ENCODE peak calls at places on chromosome 4, in seven cellular contexts. One of them, this sample, is unnamed.
A peak's percentile ranks its signal among the peaks of the same experiment; 100 is the strongest.

GRCh38 chr4:177554966-177555574 is 112.8 kb upstream of the AGA start:
- DNase-seq in A549: peak; percentile 19
- DNase-seq in activated CD8-positive, alpha-beta memory T cell treated with anti-CD3 and anti-CD28 coated beads for 1 hour: no peak
- DNase-seq in NAMALWA: peak; percentile 51
- DNase-seq in amygdala: no peak
- DNase-seq in iris pigment epithelial cell: peak; percentile 25
- DNase-seq in HTR-8/SVneo: peak; percentile 34
- DNase-seq in this sample: peak; percentile 47

GRCh38 chr4:54213812-54214211 is 15.3 kb upstream of the PDGFRA start:
- DNase-seq in A549: no peak
- DNase-seq in activated CD8-positive, alpha-beta memory T cell treated with anti-CD3 and anti-CD28 coated beads for 1 hour: no peak
- DNase-seq in NAMALWA: no peak
- DNase-seq in amygdala: no peak
- DNase-seq in iris pigment epithelial cell: no peak
- DNase-seq in HTR-8/SVneo: no peak
- DNase-seq in this sample: no peak

GRCh38 chr4:27270435-27270834 is 409.8 kb downstream of the STIM2 start:
- DNase-seq in A549: no peak
- DNase-seq in activated CD8-positive, alpha-beta memory T cell treated with anti-CD3 and anti-CD28 coated beads for 1 hour: no peak
- DNase-seq in NAMALWA: no peak
- DNase-seq in amygdala: no peak
- DNase-seq in iris pigment epithelial cell: no peak
- DNase-seq in HTR-8/SVneo: no peak
- DNase-seq in this sample: no peak

GRCh38 chr4:54017308-54017707 is 47.1 kb downstream of the CHIC2 start:
- DNase-seq in A549: no peak
- DNase-seq in activated CD8-positive, alpha-beta memory T cell treated with anti-CD3 and anti-CD28 coated beads for 1 hour: no peak
- DNase-seq in NAMALWA: no peak
- DNase-seq in amygdala: no peak
- DNase-seq in iris pigment epithelial cell: no peak
- DNase-seq in HTR-8/SVneo: no peak
- DNase-seq in this sample: no peak

GRCh38 chr4:114479595-114479994 is 119.0 kb upstream of the UGT8 start:
- DNase-seq in A549: no peak
- DNase-seq in activated CD8-positive, alpha-beta memory T cell treated with anti-CD3 and anti-CD28 coated beads for 1 hour: no peak
- DNase-seq in NAMALWA: no peak
- DNase-seq in amygdala: no peak
- DNase-seq in iris pigment epithelial cell: no peak
- DNase-seq in HTR-8/SVneo: no peak
- DNase-seq in this sample: no peak

GRCh38 chr4:86664959-86665358 is 70.8 kb downstream of the PTPN13 start:
- DNase-seq in A549: no peak
- DNase-seq in activated CD8-positive, alpha-beta memory T cell treated with anti-CD3 and anti-CD28 coated beads for 1 hour: no peak
- DNase-seq in NAMALWA: no peak
- DNase-seq in amygdala: no peak
- DNase-seq in iris pigment epithelial cell: peak; percentile 90
- DNase-seq in HTR-8/SVneo: no peak
- DNase-seq in this sample: peak; percentile 46

GRCh38 chr4:38028556-38028955 is 68.4 kb downstream of the PTTG2 start:
- DNase-seq in A549: no peak
- DNase-seq in activated CD8-positive, alpha-beta memory T cell treated with anti-CD3 and anti-CD28 coated beads for 1 hour: no peak
- DNase-seq in NAMALWA: no peak
- DNase-seq in amygdala: no peak
- DNase-seq in iris pigment epithelial cell: no peak
- DNase-seq in HTR-8/SVneo: no peak
- DNase-seq in this sample: no peak

GRCh38 chr4:120902925-120903324 is 19.6 kb downstream of the PRDM5 start:
- DNase-seq in A549: no peak
- DNase-seq in activated CD8-positive, alpha-beta memory T cell treated with anti-CD3 and anti-CD28 coated beads for 1 hour: no peak
- DNase-seq in NAMALWA: no peak
- DNase-seq in amygdala: no peak
- DNase-seq in iris pigment epithelial cell: no peak
- DNase-seq in HTR-8/SVneo: no peak
- DNase-seq in this sample: no peak

GRCh38 chr4:153344131-153345010 is at the start of gene MND1:
- DNase-seq in A549: peak; percentile 80
- DNase-seq in activated CD8-positive, alpha-beta memory T cell treated with anti-CD3 and anti-CD28 coated beads for 1 hour: peak; percentile 86
- DNase-seq in NAMALWA: peak; percentile 93
- DNase-seq in amygdala: peak; percentile 68
- DNase-seq in iris pigment epithelial cell: peak; percentile 70
- DNase-seq in HTR-8/SVneo: peak; percentile 79
- DNase-seq in this sample: peak; percentile 90

GRCh38 chr4:14496969-14497368 is 505.3 kb upstream of the CPEB2 start:
- DNase-seq in A549: no peak
- DNase-seq in activated CD8-positive, alpha-beta memory T cell treated with anti-CD3 and anti-CD28 coated beads for 1 hour: no peak
- DNase-seq in NAMALWA: no peak
- DNase-seq in amygdala: no peak
- DNase-seq in iris pigment epithelial cell: no peak
- DNase-seq in HTR-8/SVneo: no peak
- DNase-seq in this sample: no peak

GRCh38 chr4:177569443-177569842 is 127.2 kb upstream of the AGA start:
- DNase-seq in A549: no peak
- DNase-seq in activated CD8-positive, alpha-beta memory T cell treated with anti-CD3 and anti-CD28 coated beads for 1 hour: no peak
- DNase-seq in NAMALWA: no peak
- DNase-seq in amygdala: no peak
- DNase-seq in iris pigment epithelial cell: no peak
- DNase-seq in HTR-8/SVneo: no peak
- DNase-seq in this sample: no peak

GRCh38 chr4:66266035-66266434 is 595.7 kb upstream of the EPHA5 start:
- DNase-seq in A549: no peak
- DNase-seq in activated CD8-positive, alpha-beta memory T cell treated with anti-CD3 and anti-CD28 coated beads for 1 hour: no peak
- DNase-seq in NAMALWA: no peak
- DNase-seq in amygdala: no peak
- DNase-seq in iris pigment epithelial cell: no peak
- DNase-seq in HTR-8/SVneo: no peak
- DNase-seq in this sample: no peak

GRCh38 chr4:22932326-22932725 is 239.6 kb downstream of the GBA3 start:
- DNase-seq in A549: no peak
- DNase-seq in activated CD8-positive, alpha-beta memory T cell treated with anti-CD3 and anti-CD28 coated beads for 1 hour: no peak
- DNase-seq in NAMALWA: no peak
- DNase-seq in amygdala: no peak
- DNase-seq in iris pigment epithelial cell: no peak
- DNase-seq in HTR-8/SVneo: no peak
- DNase-seq in this sample: no peak

GRCh38 chr4:155530290-155530689 is 136.4 kb upstream of the GUCY1A1 start:
- DNase-seq in A549: no peak
- DNase-seq in activated CD8-positive, alpha-beta memory T cell treated with anti-CD3 and anti-CD28 coated beads for 1 hour: no peak
- DNase-seq in NAMALWA: no peak
- DNase-seq in amygdala: no peak
- DNase-seq in iris pigment epithelial cell: no peak
- DNase-seq in HTR-8/SVneo: no peak
- DNase-seq in this sample: no peak

GRCh38 chr4:186689476-186689875 is 34.2 kb downstream of the FAT1 start:
- DNase-seq in A549: no peak
- DNase-seq in activated CD8-positive, alpha-beta memory T cell treated with anti-CD3 and anti-CD28 coated beads for 1 hour: no peak
- DNase-seq in NAMALWA: no peak
- DNase-seq in amygdala: no peak
- DNase-seq in iris pigment epithelial cell: no peak
- DNase-seq in HTR-8/SVneo: no peak
- DNase-seq in this sample: no peak

GRCh38 chr4:111854494-111855087 is 290.7 kb upstream of the FAM241A start:
- DNase-seq in A549: peak; percentile 31
- DNase-seq in activated CD8-positive, alpha-beta memory T cell treated with anti-CD3 and anti-CD28 coated beads for 1 hour: no peak
- DNase-seq in NAMALWA: peak; percentile 66
- DNase-seq in amygdala: no peak
- DNase-seq in iris pigment epithelial cell: peak; percentile 61
- DNase-seq in HTR-8/SVneo: peak; percentile 10
- DNase-seq in this sample: peak; percentile 55

GRCh38 chr4:152106113-152106763 is 345.4 kb upstream of the GATB start:
- DNase-seq in A549: peak; percentile 89
- DNase-seq in activated CD8-positive, alpha-beta memory T cell treated with anti-CD3 and anti-CD28 coated beads for 1 hour: no peak
- DNase-seq in NAMALWA: no peak
- DNase-seq in amygdala: no peak
- DNase-seq in iris pigment epithelial cell: peak; percentile 87
- DNase-seq in HTR-8/SVneo: peak; percentile 79
- DNase-seq in this sample: peak; percentile 97